ENCODE peak calls at places on chromosome 12, in eight cellular contexts. J, W, U, V, I, O, E and Z are unnamed samples.

GRCh38 chr12:33012226-33012625 is 115.6 kb upstream of the PKP2 start:
- DNase-seq in V (no peak), E (no peak), W (no peak), U (no peak), J (no peak), I (no peak), O (no peak), Z (no peak)

GRCh38 chr12:62738611-62739010 is 196.3 kb downstream of the PPM1H start:
- DNase-seq in U (no peak), O (no peak), W (no peak), V (no peak), E (no peak), I (no peak), J (no peak), Z (no peak)

GRCh38 chr12:6662602-6662905 is 365 bp downstream of the ING4 start:
- DNase-seq in I (no peak), J (no peak), U (no peak), V (no peak), O (no peak), W (no peak), E (no peak), Z (no peak)

GRCh38 chr12:32211769-32212156 is 105.1 kb downstream of the BICD1 start:
- DNase-seq in U (no peak), E (no peak), W (no peak), I (peak), V (no peak), J (no peak), O (no peak), Z (no peak)

GRCh38 chr12:64781374-64782029 is 22.3 kb upstream of the GNS start:
- DNase-seq in W (no peak), V (no peak), E (no peak), O (no peak), J (no peak), I (no peak), U (no peak), Z (no peak)

GRCh38 chr12:42763682-42764081 is 174.1 kb upstream of the PRICKLE1 start:
- DNase-seq in I (no peak), J (no peak), V (no peak), O (no peak), E (no peak), W (no peak), U (no peak), Z (no peak)

GRCh38 chr12:131800594-131801135 is 27.5 kb upstream of the MMP17 start:
- DNase-seq in J (no peak), V (no peak), U (no peak), I (no peak), W (no peak), E (no peak), O (no peak), Z (no peak)

GRCh38 chr12:64169999-64170398 is 52.1 kb downstream of the KICS2 start:
- DNase-seq in E (no peak), U (no peak), I (no peak), V (no peak), J (no peak), W (no peak), O (no peak), Z (no peak)

GRCh38 chr12:64609543-64610091 is 678 bp upstream of the RASSF3 start:
- DNase-seq in O (no peak), E (no peak), J (no peak), W (no peak), U (peak), V (no peak), I (no peak), Z (no peak)

GRCh38 chr12:89992668-89993401 is 284.2 kb upstream of the ATP2B1 start:
- DNase-seq in J (no peak), V (no peak), U (no peak), E (no peak), O (no peak), W (no peak), I (no peak), Z (no peak)

GRCh38 chr12:122989443-122989839 is 9.0 kb downstream of the ARL6IP4 start:
- DNase-seq in J (no peak), O (no peak), I (no peak), V (no peak), E (no peak), W (no peak), U (no peak), Z (no peak)

GRCh38 chr12:104825408-104825807 is 132.7 kb downstream of the SLC41A2 start:
- DNase-seq in V (no peak), U (no peak), J (no peak), W (no peak), E (no peak), I (no peak), O (no peak), Z (no peak)

GRCh38 chr12:110224379-110225304 is 56.4 kb upstream of the ATP2A2 start:
- DNase-seq in E (no peak), U (no peak), J (no peak), V (no peak), I (no peak), O (peak), W (no peak), Z (no peak)

GRCh38 chr12:104596128-104596799 is 139.5 kb downstream of the CHST11 start:
- DNase-seq in I (no peak), W (no peak), O (peak), V (no peak), E (no peak), U (no peak), J (no peak), Z (no peak)

GRCh38 chr12:26853303-26854027 is 20.5 kb upstream of the ITPR2 start:
- DNase-seq in E (peak), J (peak), U (peak), O (peak), W (peak), V (peak), I (no peak), Z (peak)

GRCh38 chr12:46354111-46354798 is 18.3 kb downstream of the SLC38A2 start:
- DNase-seq in O (no peak), J (no peak), U (no peak), W (no peak), I (no peak), E (no peak), V (no peak), Z (no peak)

GRCh38 chr12:131197490-131197889 is 243.8 kb downstream of the ADGRD1 start:
- DNase-seq in J (no peak), I (no peak), E (no peak), O (no peak), V (no peak), U (no peak), W (no peak), Z (no peak)

GRCh38 chr12:21438643-21439042 is 1.2 kb downstream of the PYROXD1 start:
- DNase-seq in J (no peak), V (no peak), W (no peak), O (no peak), E (no peak), I (no peak), U (no peak), Z (no peak)

GRCh38 chr12:58803893-58804292 is 116.4 kb downstream of the LRIG3 start:
- DNase-seq in I (no peak), O (peak), U (no peak), V (no peak), W (no peak), E (no peak), J (no peak), Z (no peak)

GRCh38 chr12:64236549-64236948 is 14.5 kb upstream of the KICS2 start:
- DNase-seq in J (no peak), U (no peak), E (no peak), O (peak), I (no peak), V (no peak), W (no peak), Z (no peak)

GRCh38 chr12:91224411-91224810 is 41.8 kb upstream of the DCN start:
- DNase-seq in J (no peak), U (no peak), V (no peak), E (no peak), O (peak), W (no peak), I (no peak), Z (no peak)

GRCh38 chr12:92506891-92507290 is 195.9 kb upstream of the PLEKHG7 start:
- DNase-seq in I (no peak), V (no peak), U (no peak), J (no peak), W (no peak), O (no peak), E (no peak), Z (no peak)

GRCh38 chr12:20631711-20632110 is 63.4 kb upstream of the SLCO1C1 start:
- DNase-seq in U (no peak), O (peak), J (no peak), W (no peak), V (no peak), I (no peak), E (no peak), Z (no peak)

GRCh38 chr12:50533203-50533584 is 28.4 kb downstream of the DIP2B start:
- DNase-seq in J (no peak), O (peak), I (no peak), E (no peak), W (no peak), V (no peak), U (no peak), Z (no peak)